ENCODE peak calls at places on chromosomes 5 and 9, in seven cellular contexts. F, T, L, M, O, I and N are unnamed samples.

GRCh38 chr9:91734371-91734981 is 215.6 kb downstream of the ROR2 start:
- DNase-seq in F (peak), T (peak), L (peak), M (peak), O (peak), I (peak), N (peak)

GRCh38 chr9:78053627-78054026 is 22.0 kb upstream of the GNAQ start:
- DNase-seq in F (no peak), T (no peak), L (no peak), M (no peak), O (no peak), I (no peak), N (no peak)

GRCh38 chr9:134130503-134131375 is 5.1 kb upstream of the WDR5 start:
- DNase-seq in F (peak), T (no peak), L (peak), M (peak), O (peak), I (peak), N (peak)

GRCh38 chr5:108046955-108047670 is 334.8 kb downstream of the FBXL17 start:
- DNase-seq in F (no peak), T (no peak), L (no peak), M (no peak), O (no peak), I (no peak), N (peak)

GRCh38 chr9:89171693-89172092 is 6.9 kb downstream of the SHC3 start:
- DNase-seq in F (peak), T (no peak), L (no peak), M (no peak), O (no peak), I (no peak), N (no peak)

GRCh38 chr9:20508242-20508641 is 114.1 kb downstream of the MLLT3 start:
- DNase-seq in F (peak), T (peak), L (no peak), M (no peak), O (no peak), I (no peak), N (no peak)

GRCh38 chr5:59744531-59744992 is 149.0 kb downstream of the PDE4D start:
- DNase-seq in F (no peak), T (peak), L (no peak), M (peak), O (no peak), I (no peak), N (no peak)

GRCh38 chr5:143986567-143987242 is 174.7 kb downstream of the HMHB1 start:
- DNase-seq in F (peak), T (peak), L (no peak), M (peak), O (no peak), I (no peak), N (no peak)

GRCh38 chr9:94139672-94140417 is 55.6 kb downstream of the PTPDC1 start:
- DNase-seq in F (no peak), T (peak), L (peak), M (peak), O (no peak), I (no peak), N (no peak)

GRCh38 chr9:133971121-133971951 is 20.8 kb downstream of the VAV2 start:
- DNase-seq in F (no peak), T (no peak), L (no peak), M (no peak), O (no peak), I (no peak), N (no peak)

GRCh38 chr9:136044207-136044970 is 50.7 kb downstream of the NACC2 start:
- DNase-seq in F (no peak), T (no peak), L (no peak), M (no peak), O (no peak), I (no peak), N (no peak)

GRCh38 chr9:26744362-26744965 is 148.1 kb downstream of the CAAP1 start:
- DNase-seq in F (peak), T (peak), L (no peak), M (peak), O (no peak), I (no peak), N (no peak)

GRCh38 chr5:151214614-151215545 is 9.0 kb downstream of the CCDC69 start:
- DNase-seq in F (no peak), T (no peak), L (peak), M (no peak), O (no peak), I (no peak), N (no peak)

GRCh38 chr5:57417981-57418380 is 64.6 kb downstream of the ACTBL2 start:
- DNase-seq in F (no peak), T (no peak), L (no peak), M (no peak), O (no peak), I (no peak), N (no peak)

GRCh38 chr5:157172408-157172807 is 6.3 kb upstream of the GARIN3 start:
- DNase-seq in F (peak), T (no peak), L (no peak), M (no peak), O (no peak), I (no peak), N (no peak)

GRCh38 chr5:13944564-13945195 is at the start of gene DNAH5:
- DNase-seq in F (no peak), T (peak), L (no peak), M (peak), O (no peak), I (no peak), N (no peak)

GRCh38 chr9:112443200-112443599 is 43.4 kb upstream of the KIAA1958 start:
- DNase-seq in F (peak), T (peak), L (peak), M (peak), O (no peak), I (no peak), N (no peak)

GRCh38 chr9:91428431-91428830 is 4.8 kb upstream of the NFIL3 start:
- DNase-seq in F (no peak), T (no peak), L (no peak), M (no peak), O (no peak), I (no peak), N (no peak)

GRCh38 chr5:148996270-148996669 is 66.6 kb downstream of the SH3TC2 start:
- DNase-seq in F (no peak), T (no peak), L (no peak), M (peak), O (no peak), I (no peak), N (no peak)

GRCh38 chr5:173453167-173453566 is 125.0 kb upstream of the STC2 start:
- DNase-seq in F (no peak), T (peak), L (no peak), M (peak), O (no peak), I (no peak), N (no peak)

GRCh38 chr9:124214116-124214515 is 43.6 kb upstream of the NEK6 start:
- DNase-seq in F (no peak), T (no peak), L (no peak), M (no peak), O (no peak), I (no peak), N (no peak)

GRCh38 chr5:86979801-86980510 is 287.7 kb upstream of the RASA1 start:
- DNase-seq in F (peak), T (peak), L (peak), M (peak), O (no peak), I (no peak), N (no peak)

GRCh38 chr9:83024501-83025125 is 38.3 kb downstream of the RASEF start:
- DNase-seq in F (no peak), T (no peak), L (peak), M (peak), O (no peak), I (no peak), N (no peak)

GRCh38 chr9:131402738-131403492 is 9.0 kb downstream of the PRRC2B start:
- DNase-seq in F (no peak), T (peak), L (peak), M (peak), O (no peak), I (no peak), N (no peak)

GRCh38 chr5:33065146-33065545 is 354.0 kb downstream of the NPR3 start:
- DNase-seq in F (no peak), T (no peak), L (no peak), M (no peak), O (no peak), I (no peak), N (no peak)

GRCh38 chr9:37531699-37532098 is 44.5 kb downstream of the FBXO10 start:
- DNase-seq in F (no peak), T (no peak), L (no peak), M (no peak), O (no peak), I (no peak), N (no peak)

GRCh38 chr9:14027114-14027812 is 286.7 kb downstream of the NFIB start:
- DNase-seq in F (peak), T (no peak), L (no peak), M (no peak), O (no peak), I (no peak), N (no peak)

GRCh38 chr5:140328036-140328764 is 18.2 kb downstream of the HBEGF start:
- DNase-seq in F (peak), T (no peak), L (no peak), M (no peak), O (no peak), I (no peak), N (no peak)

GRCh38 chr5:53161876-53162275 is 52.3 kb upstream of the MOCS2 start:
- DNase-seq in F (peak), T (peak), L (no peak), M (peak), O (no peak), I (no peak), N (no peak)
- H3K4ac ChIP-seq in F (no peak), T (no peak), L (no peak), M (no peak), O (no peak), I (no peak), N (no peak)

DNA sequence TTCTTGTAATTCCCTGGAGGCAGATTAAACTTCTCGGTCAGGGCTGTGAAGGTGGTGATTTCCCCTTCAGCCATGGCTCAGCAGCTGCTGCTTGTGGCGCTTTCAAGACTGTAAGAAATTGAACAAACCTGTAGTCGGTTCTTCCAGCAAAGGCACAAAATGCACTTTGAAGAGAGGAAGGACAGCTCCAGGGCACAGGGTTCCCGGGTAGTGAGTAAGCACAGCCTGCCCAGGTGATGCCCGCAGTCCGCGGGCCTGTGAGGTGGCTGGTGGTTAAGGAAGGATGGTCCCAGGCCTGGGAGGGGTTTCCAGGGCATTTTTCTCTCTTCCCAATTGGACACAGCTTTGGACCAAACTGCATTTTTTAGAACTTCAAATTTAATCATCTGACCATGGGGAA is 71.8 kb downstream of the FGF1 start:
- DNase-seq in F (no peak), T (no peak), L (peak), M (no peak), O (no peak), I (no peak), N (no peak)
- H3K4ac ChIP-seq in F (no peak), T (no peak), L (no peak), M (peak), O (no peak), I (no peak), N (no peak)

GRCh38 chr5:135965504-135965903 is 10.7 kb upstream of the LECT2 start:
- DNase-seq in F (no peak), T (no peak), L (no peak), M (no peak), O (no peak), I (no peak), N (no peak)

GRCh38 chr5:135966165-135966564 is 11.4 kb upstream of the LECT2 start:
- DNase-seq in F (no peak), T (no peak), L (no peak), M (no peak), O (no peak), I (no peak), N (no peak)

GRCh38 chr5:135964670-135965320 is 10.0 kb upstream of the LECT2 start:
- DNase-seq in F (no peak), T (no peak), L (no peak), M (peak), O (no peak), I (no peak), N (no peak)

DNA sequence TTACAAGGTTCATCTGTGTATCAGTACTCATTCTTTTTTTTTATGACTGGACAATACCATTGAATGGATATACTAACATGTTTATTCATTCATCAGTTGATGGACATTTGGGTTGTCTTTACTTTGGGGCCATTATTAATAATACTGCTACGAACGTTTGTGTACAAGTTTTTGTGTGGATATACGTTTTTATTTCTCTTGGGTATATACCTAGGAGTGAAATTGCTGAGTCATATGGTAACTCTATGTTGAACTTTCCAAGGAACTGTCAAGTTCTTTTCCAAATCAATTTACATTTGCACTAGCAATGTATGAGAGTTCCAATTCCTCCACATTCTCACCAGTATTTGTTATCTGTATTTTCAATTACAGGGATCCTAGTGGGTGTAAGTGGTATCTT is 12.0 kb upstream of the LECT2 start:
- DNase-seq in F (no peak), T (no peak), L (no peak), M (no peak), O (no peak), I (no peak), N (no peak)
- H3K4ac ChIP-seq in F (no peak), T (no peak), L (no peak), M (no peak), O (no peak), I (no peak), N (no peak)

DNA sequence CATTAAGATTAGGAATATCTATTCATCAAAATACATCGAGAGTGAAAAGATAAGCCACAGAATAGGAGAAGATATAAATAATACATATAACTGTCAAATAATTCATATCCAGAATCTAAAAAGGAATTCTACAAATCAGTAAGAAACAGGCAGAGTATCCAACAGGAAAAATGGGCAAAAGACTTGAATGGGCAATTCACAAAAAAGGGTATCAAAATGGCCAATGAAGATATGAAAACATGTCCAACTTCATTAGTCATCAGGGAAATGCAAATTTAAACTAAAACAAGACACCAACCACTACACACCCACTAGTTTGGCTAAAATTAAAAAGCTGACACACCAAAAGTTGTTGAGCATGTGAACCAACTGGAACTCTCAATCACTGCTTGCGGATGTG is 206.9 kb upstream of the TBC1D2 start:
- DNase-seq in F (no peak), T (no peak), L (no peak), M (no peak), O (no peak), I (no peak), N (no peak)
- H3K4ac ChIP-seq in F (no peak), T (no peak), L (no peak), M (no peak), O (no peak), I (no peak), N (no peak)

GRCh38 chr9:79432485-79432884 is 139.3 kb upstream of the TLE4 start:
- DNase-seq in F (peak), T (no peak), L (no peak), M (no peak), O (no peak), I (no peak), N (no peak)
- H3K4ac ChIP-seq in F (no peak), T (no peak), L (no peak), M (no peak), O (no peak), I (no peak), N (no peak)

GRCh38 chr5:112684737-112685136 is 52.9 kb upstream of the APC start:
- DNase-seq in F (no peak), T (peak), L (peak), M (peak), O (no peak), I (no peak), N (no peak)

GRCh38 chr5:112681481-112681908 is 56.2 kb upstream of the APC start:
- DNase-seq in F (no peak), T (peak), L (no peak), M (no peak), O (no peak), I (no peak), N (no peak)

GRCh38 chr5:112685386-112685785 is 52.3 kb upstream of the APC start:
- DNase-seq in F (no peak), T (peak), L (no peak), M (no peak), O (no peak), I (no peak), N (no peak)

GRCh38 chr5:112684121-112684520 is 53.6 kb upstream of the APC start:
- DNase-seq in F (no peak), T (no peak), L (no peak), M (no peak), O (no peak), I (no peak), N (no peak)

DNA sequence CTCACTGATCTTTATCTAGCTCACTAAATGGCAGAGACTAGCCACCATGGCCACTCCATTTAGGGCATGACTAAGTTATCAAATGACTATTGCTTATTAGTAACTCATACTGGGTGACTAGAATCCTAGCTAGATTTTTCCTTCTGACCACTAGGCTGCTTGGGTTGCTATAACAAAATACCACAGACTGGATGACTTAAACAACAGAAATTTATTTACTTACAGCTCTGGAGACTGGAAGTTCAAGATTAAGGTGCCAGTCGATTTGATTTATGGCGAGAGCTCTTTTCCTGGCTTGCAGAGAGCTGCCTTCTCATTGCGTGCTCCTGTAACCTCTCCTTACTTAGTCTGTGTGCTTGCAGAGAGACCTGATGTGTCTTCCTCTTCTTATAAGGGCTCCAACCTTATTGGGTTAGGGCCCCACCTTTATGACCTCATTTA is 55.0 kb upstream of the APC start:
- DNase-seq in F (no peak), T (peak), L (peak), M (peak), O (no peak), I (no peak), N (no peak)
- H3K4ac ChIP-seq in F (no peak), T (no peak), L (no peak), M (no peak), O (no peak), I (no peak), N (no peak)

GRCh38 chr5:177980776-177981175 is 15.3 kb downstream of the PROP1 start:
- DNase-seq in F (peak), T (no peak), L (no peak), M (no peak), O (no peak), I (no peak), N (no peak)
- H3K4ac ChIP-seq in F (no peak), T (no peak), L (no peak), M (no peak), O (no peak), I (no peak), N (no peak)